ENCODE peak calls at places on chromosome 15, in nine cellular contexts. Z is activated CD8-positive, alpha-beta memory T cell treated with anti-CD3 and anti-CD28 coated beads for 48 hours; V is stimulated activated CD4-positive, alpha-beta T cell treated with anti-CD3 and anti-CD28 coated beads, Interleukin-1b, Interleukin-23, amount 100 ng/mL, for 4 hours; D is A549; P is activated CD4-positive, alpha-beta memory T cell treated with anti-CD3 and anti-CD28 coated beads, Interleukin-2, amount 10 ng/mL, durations not matched to agents 7 days and 5 days; O is SK-N-DZ; M is glutamatergic neuron; C is amniotic stem cell; N is dorsolateral prefrontal cortex. Q is an unnamed sample.

GRCh38 chr15:89114974-89115373 is 26.7 kb downstream of the ABHD2 start:
- DNase-seq in Z (no peak), V (no peak), D (peak; percentile 74), P (no peak), O (no peak), M (no peak), C (no peak), N (no peak), Q (no peak)

GRCh38 chr15:95025924-95026728 is 794.8 kb downstream of the MCTP2 start:
- DNase-seq in Z (no peak), V (no peak), D (peak; percentile 32), P (no peak), O (peak; percentile 29), M (peak; percentile 70), C (peak; percentile 12), N (no peak), Q (no peak)

GRCh38 chr15:92629276-92629974 is 26.1 kb downstream of the FAM174B start:
- DNase-seq in Z (no peak), V (no peak), D (no peak), P (no peak), O (no peak), M (no peak), C (no peak), N (no peak), Q (no peak)

GRCh38 chr15:28890711-28891495 is 5.1 kb downstream of the APBA2 start:
- DNase-seq in Z (no peak), V (no peak), D (no peak), P (peak; percentile 17), O (no peak), M (no peak), C (no peak), N (no peak), Q (no peak)

GRCh38 chr15:84981711-84982300 is at the start of gene PDE8A:
- DNase-seq in Z (peak; percentile 23), V (no peak), D (peak; percentile 30), P (peak; percentile 67), O (no peak), M (peak; percentile 45), C (no peak), N (no peak), Q (no peak)

GRCh38 chr15:90716317-90716975 is 700 bp upstream of the BLM start:
- DNase-seq in Z (peak; percentile 8), V (no peak), D (peak; percentile 26), P (no peak), O (no peak), M (no peak), C (peak; percentile 7), N (peak; percentile 34), Q (no peak)

GRCh38 chr15:52289629-52290081 is 5.9 kb downstream of the MYO5C start:
- DNase-seq in Z (no peak), V (no peak), D (peak; percentile 46), P (no peak), O (no peak), M (no peak), C (no peak), N (no peak), Q (no peak)

GRCh38 chr15:100032358-100033080 is 299.3 kb upstream of the LYSMD4 start:
- DNase-seq in Z (no peak), V (no peak), D (no peak), P (no peak), O (no peak), M (no peak), C (no peak), N (no peak), Q (no peak)

GRCh38 chr15:89740137-89740536 is 10.9 kb downstream of the MESP1 start:
- DNase-seq in Z (no peak), V (no peak), D (peak; percentile 83), P (peak; percentile 55), O (peak; percentile 77), M (no peak), C (no peak), N (no peak), Q (peak; percentile 83)

GRCh38 chr15:52369030-52369429 is 73.4 kb upstream of the MYO5C start:
- DNase-seq in Z (no peak), V (no peak), D (no peak), P (no peak), O (no peak), M (no peak), C (no peak), N (no peak), Q (no peak)

GRCh38 chr15:68316061-68316804 is 38.7 kb downstream of the FEM1B start:
- DNase-seq in Z (no peak), V (no peak), D (peak; percentile 33), P (no peak), O (peak; percentile 49), M (peak; percentile 71), C (no peak), N (peak; percentile 30), Q (no peak)

GRCh38 chr15:29952245-29952644 is 130.0 kb upstream of the TJP1 start:
- DNase-seq in Z (no peak), V (no peak), D (no peak), P (no peak), O (no peak), M (no peak), C (no peak), N (peak; percentile 76), Q (no peak)

GRCh38 chr15:71139264-71139663 is 24.0 kb downstream of the THSD4 start:
- DNase-seq in Z (no peak), V (no peak), D (no peak), P (no peak), O (no peak), M (no peak), C (no peak), N (no peak), Q (no peak)

GRCh38 chr15:71826196-71826595 is 15.8 kb downstream of the NR2E3 start:
- DNase-seq in Z (no peak), V (no peak), D (no peak), P (no peak), O (no peak), M (no peak), C (no peak), N (no peak), Q (no peak)

GRCh38 chr15:67142142-67143092 is 77.0 kb downstream of the SMAD3 start:
- DNase-seq in Z (no peak), V (no peak), D (peak; percentile 71), P (no peak), O (peak; percentile 81), M (no peak), C (peak; percentile 36), N (no peak), Q (no peak)

GRCh38 chr15:58932791-58933310 is 628 bp downstream of the SLTM start:
- DNase-seq in Z (no peak), V (no peak), D (no peak), P (no peak), O (peak; percentile 27), M (peak; percentile 69), C (no peak), N (no peak), Q (no peak)

GRCh38 chr15:97978408-97979130 is 18.1 kb downstream of the ARRDC4 start:
- DNase-seq in Z (no peak), V (no peak), D (no peak), P (no peak), O (no peak), M (no peak), C (no peak), N (no peak), Q (no peak)

GRCh38 chr15:80780416-80781221 is 1.4 kb downstream of the CEMIP start:
- DNase-seq in Z (no peak), V (no peak), D (peak; percentile 41), P (peak; percentile 29), O (no peak), M (peak; percentile 33), C (no peak), N (no peak), Q (no peak)

GRCh38 chr15:88447206-88447605 is 20.0 kb downstream of the MRPL46 start:
- DNase-seq in Z (no peak), V (no peak), D (peak; percentile 14), P (no peak), O (no peak), M (no peak), C (no peak), N (no peak), Q (no peak)

GRCh38 chr15:80183886-80184285 is 31.1 kb downstream of the FAH start:
- DNase-seq in Z (no peak), V (no peak), D (peak; percentile 36), P (no peak), O (no peak), M (peak; percentile 56), C (no peak), N (peak; percentile 50), Q (no peak)

GRCh38 chr15:65402971-65403370 is 19.8 kb downstream of the IGDCC4 start:
- DNase-seq in Z (no peak), V (no peak), D (no peak), P (no peak), O (no peak), M (no peak), C (no peak), N (no peak), Q (no peak)

GRCh38 chr15:21261965-21262850 is 178.1 kb downstream of the POTEB3 start:
- DNase-seq in Z (no peak), V (no peak), D (peak; percentile 6), P (no peak), O (peak; percentile 5), M (no peak), C (no peak), N (no peak), Q (no peak)

GRCh38 chr15:60957111-60957510 is 272.0 kb downstream of the RORA start:
- DNase-seq in Z (no peak), V (no peak), D (no peak), P (no peak), O (no peak), M (no peak), C (no peak), N (no peak), Q (no peak)

GRCh38 chr15:89806565-89807550 is 7.8 kb downstream of the ANPEP start:
- DNase-seq in Z (no peak), V (no peak), D (no peak), P (no peak), O (no peak), M (no peak), C (no peak), N (no peak), Q (no peak)

GRCh38 chr15:38652998-38653397 is 88.4 kb upstream of the RASGRP1 start:
- DNase-seq in Z (no peak), V (no peak), D (no peak), P (peak; percentile 89), O (no peak), M (no peak), C (no peak), N (no peak), Q (peak; percentile 79)

GRCh38 chr15:24943361-24943760 is 11.4 kb upstream of the SNRPN start:
- DNase-seq in Z (no peak), V (no peak), D (no peak), P (no peak), O (no peak), M (no peak), C (no peak), N (no peak), Q (no peak)

GRCh38 chr15:32867313-32867626 is 149.5 kb downstream of the GREM1 start:
- DNase-seq in Z (no peak), V (no peak), D (peak; percentile 93), P (no peak), O (no peak), M (no peak), C (peak; percentile 20), N (no peak), Q (no peak)

GRCh38 chr15:44243829-44244228 is 44.7 kb upstream of the GOLM2 start:
- DNase-seq in Z (no peak), V (no peak), D (no peak), P (no peak), O (no peak), M (no peak), C (no peak), N (no peak), Q (no peak)

GRCh38 chr15:57485869-57486268 is 105.8 kb upstream of the MYZAP start:
- DNase-seq in Z (no peak), V (no peak), D (peak; percentile 88), P (no peak), O (no peak), M (no peak), C (peak; percentile 61), N (no peak), Q (no peak)

GRCh38 chr15:34336947-34337556 is 529 bp downstream of the SLC12A6 start:
- DNase-seq in Z (peak; percentile 26), V (no peak), D (no peak), P (peak; percentile 37), O (no peak), M (no peak), C (no peak), N (no peak), Q (no peak)

GRCh38 chr15:33126559-33127290 is 67.8 kb downstream of the FMN1 start:
- DNase-seq in Z (no peak), V (peak; percentile 32), D (peak; percentile 70), P (no peak), O (peak; percentile 39), M (no peak), C (no peak), N (no peak), Q (no peak)